ENCODE peak calls at places on chromosomes 1 and 21, in five cellular contexts. One of them, this sample, is unnamed.

GRCh38 chr1:37362569-37362968 is 111.8 kb upstream of the ZC3H12A start:
- DNase-seq in RWPE1: no peak
- DNase-seq in astrocyte of the cerebellum: no peak
- DNase-seq in epithelial cell of proximal tubule: no peak
- DNase-seq in brain microvascular endothelial cell: no peak
- DNase-seq in this sample: no peak

GRCh38 chr1:186782791-186783190 is 46.0 kb upstream of the PLA2G4A start:
- DNase-seq in RWPE1: no peak
- DNase-seq in astrocyte of the cerebellum: no peak
- DNase-seq in epithelial cell of proximal tubule: no peak
- DNase-seq in brain microvascular endothelial cell: peak; percentile 68
- DNase-seq in this sample: no peak

GRCh38 chr1:159171688-159172501 is 480 bp downstream of the CADM3 start:
- DNase-seq in RWPE1: peak; percentile 13
- DNase-seq in astrocyte of the cerebellum: no peak
- DNase-seq in epithelial cell of proximal tubule: no peak
- DNase-seq in brain microvascular endothelial cell: no peak
- DNase-seq in this sample: no peak

GRCh38 chr1:214002060-214002459 is 14.3 kb downstream of the PROX1 start:
- DNase-seq in RWPE1: no peak
- DNase-seq in astrocyte of the cerebellum: no peak
- DNase-seq in epithelial cell of proximal tubule: no peak
- DNase-seq in brain microvascular endothelial cell: no peak
- DNase-seq in this sample: no peak

GRCh38 chr21:42012763-42013329 is 2.7 kb upstream of the ZBTB21 start:
- DNase-seq in RWPE1: no peak
- DNase-seq in astrocyte of the cerebellum: no peak
- DNase-seq in epithelial cell of proximal tubule: no peak
- DNase-seq in brain microvascular endothelial cell: no peak
- DNase-seq in this sample: no peak

GRCh38 chr1:203289982-203290260 is 15.4 kb upstream of the BTG2 start:
- DNase-seq in RWPE1: no peak
- DNase-seq in astrocyte of the cerebellum: no peak
- DNase-seq in epithelial cell of proximal tubule: no peak
- DNase-seq in brain microvascular endothelial cell: no peak
- DNase-seq in this sample: no peak

GRCh38 chr21:46411691-46412090 is 47.0 kb upstream of the DIP2A start:
- DNase-seq in RWPE1: no peak
- DNase-seq in astrocyte of the cerebellum: no peak
- DNase-seq in epithelial cell of proximal tubule: no peak
- DNase-seq in brain microvascular endothelial cell: no peak
- DNase-seq in this sample: peak; percentile 71

GRCh38 chr1:167457936-167458584 is 60.3 kb downstream of the CD247 start:
- DNase-seq in RWPE1: no peak
- DNase-seq in astrocyte of the cerebellum: no peak
- DNase-seq in epithelial cell of proximal tubule: no peak
- DNase-seq in brain microvascular endothelial cell: no peak
- DNase-seq in this sample: no peak

GRCh38 chr1:183726825-183727224 is 73.7 kb upstream of the APOBEC4 start:
- DNase-seq in RWPE1: no peak
- DNase-seq in astrocyte of the cerebellum: no peak
- DNase-seq in epithelial cell of proximal tubule: no peak
- DNase-seq in brain microvascular endothelial cell: no peak
- DNase-seq in this sample: no peak

GRCh38 chr1:157077394-157077793 is 22.2 kb downstream of the ETV3L start:
- DNase-seq in RWPE1: no peak
- DNase-seq in astrocyte of the cerebellum: no peak
- DNase-seq in epithelial cell of proximal tubule: no peak
- DNase-seq in brain microvascular endothelial cell: no peak
- DNase-seq in this sample: no peak

GRCh38 chr1:41742219-41742618 is 176.5 kb downstream of the HIVEP3 start:
- DNase-seq in RWPE1: peak; percentile 30
- DNase-seq in astrocyte of the cerebellum: peak; percentile 33
- DNase-seq in epithelial cell of proximal tubule: no peak
- DNase-seq in brain microvascular endothelial cell: peak; percentile 81
- DNase-seq in this sample: no peak

GRCh38 chr1:201781447-201781846 is 47.5 kb upstream of the IPO9 start:
- DNase-seq in RWPE1: no peak
- DNase-seq in astrocyte of the cerebellum: no peak
- DNase-seq in epithelial cell of proximal tubule: no peak
- DNase-seq in brain microvascular endothelial cell: no peak
- DNase-seq in this sample: no peak

GRCh38 chr1:44808063-44808937 is at the start of gene BTBD19:
- DNase-seq in RWPE1: no peak
- DNase-seq in astrocyte of the cerebellum: peak; percentile 85
- DNase-seq in epithelial cell of proximal tubule: no peak
- DNase-seq in brain microvascular endothelial cell: peak; percentile 88
- DNase-seq in this sample: peak; percentile 96

GRCh38 chr1:220290163-220290761 is 18.0 kb upstream of the RAB3GAP2 start:
- DNase-seq in RWPE1: no peak
- DNase-seq in astrocyte of the cerebellum: no peak
- DNase-seq in epithelial cell of proximal tubule: no peak
- DNase-seq in brain microvascular endothelial cell: no peak
- DNase-seq in this sample: no peak

GRCh38 chr1:48853006-48853405 is 76.3 kb upstream of the BEND5 start:
- DNase-seq in RWPE1: peak; percentile 39
- DNase-seq in astrocyte of the cerebellum: peak; percentile 76
- DNase-seq in epithelial cell of proximal tubule: peak; percentile 43
- DNase-seq in brain microvascular endothelial cell: peak; percentile 34
- DNase-seq in this sample: no peak

GRCh38 chr1:197096137-197096536 is 29.1 kb upstream of the F13B start:
- DNase-seq in RWPE1: no peak
- DNase-seq in astrocyte of the cerebellum: no peak
- DNase-seq in epithelial cell of proximal tubule: no peak
- DNase-seq in brain microvascular endothelial cell: no peak
- DNase-seq in this sample: no peak

GRCh38 chr1:92792340-92792782 is 7.5 kb upstream of the EVI5 start:
- DNase-seq in RWPE1: peak; percentile 11
- DNase-seq in astrocyte of the cerebellum: no peak
- DNase-seq in epithelial cell of proximal tubule: no peak
- DNase-seq in brain microvascular endothelial cell: no peak
- DNase-seq in this sample: no peak

GRCh38 chr1:22639286-22639685 is 2.9 kb downstream of the C1QA start:
- DNase-seq in RWPE1: no peak
- DNase-seq in astrocyte of the cerebellum: no peak
- DNase-seq in epithelial cell of proximal tubule: no peak
- DNase-seq in brain microvascular endothelial cell: peak; percentile 52
- DNase-seq in this sample: no peak
- TF ChIP-seq CTCF in RWPE1: no peak
- TF ChIP-seq CTCF in astrocyte of the cerebellum: no peak
- TF ChIP-seq CTCF in epithelial cell of proximal tubule: peak; percentile 13
- TF ChIP-seq CTCF in brain microvascular endothelial cell: peak; percentile 45
- TF ChIP-seq CTCF in this sample: peak; percentile 49

GRCh38 chr1:9455487-9456237 is 83.6 kb upstream of the SLC25A33 start:
- DNase-seq in RWPE1: peak; percentile 35
- DNase-seq in astrocyte of the cerebellum: peak; percentile 35
- DNase-seq in epithelial cell of proximal tubule: no peak
- DNase-seq in brain microvascular endothelial cell: peak; percentile 52
- DNase-seq in this sample: no peak

GRCh38 chr1:9454494-9455066 is 84.7 kb upstream of the SLC25A33 start:
- DNase-seq in RWPE1: no peak
- DNase-seq in astrocyte of the cerebellum: no peak
- DNase-seq in epithelial cell of proximal tubule: no peak
- DNase-seq in brain microvascular endothelial cell: no peak
- DNase-seq in this sample: no peak

GRCh38 chr1:9465640-9466039 is 73.6 kb upstream of the SLC25A33 start:
- DNase-seq in RWPE1: no peak
- DNase-seq in astrocyte of the cerebellum: no peak
- DNase-seq in epithelial cell of proximal tubule: no peak
- DNase-seq in brain microvascular endothelial cell: no peak
- DNase-seq in this sample: no peak

GRCh38 chr1:9456833-9457232 is 82.4 kb upstream of the SLC25A33 start:
- DNase-seq in RWPE1: no peak
- DNase-seq in astrocyte of the cerebellum: no peak
- DNase-seq in epithelial cell of proximal tubule: no peak
- DNase-seq in brain microvascular endothelial cell: no peak
- DNase-seq in this sample: no peak

GRCh38 chr1:9459784-9460407 is 79.4 kb upstream of the SLC25A33 start:
- DNase-seq in RWPE1: no peak
- DNase-seq in astrocyte of the cerebellum: no peak
- DNase-seq in epithelial cell of proximal tubule: no peak
- DNase-seq in brain microvascular endothelial cell: no peak
- DNase-seq in this sample: no peak
- TF ChIP-seq CTCF in RWPE1: no peak
- TF ChIP-seq CTCF in astrocyte of the cerebellum: no peak
- TF ChIP-seq CTCF in epithelial cell of proximal tubule: no peak
- TF ChIP-seq CTCF in brain microvascular endothelial cell: no peak
- TF ChIP-seq CTCF in this sample: no peak

GRCh38 chr1:116260621-116261020 is 112.4 kb upstream of the ATP1A1 start:
- DNase-seq in RWPE1: no peak
- DNase-seq in astrocyte of the cerebellum: no peak
- DNase-seq in epithelial cell of proximal tubule: no peak
- DNase-seq in brain microvascular endothelial cell: no peak
- DNase-seq in this sample: no peak

GRCh38 chr1:116260096-116260495 is 112.9 kb upstream of the ATP1A1 start:
- DNase-seq in RWPE1: no peak
- DNase-seq in astrocyte of the cerebellum: no peak
- DNase-seq in epithelial cell of proximal tubule: no peak
- DNase-seq in brain microvascular endothelial cell: no peak
- DNase-seq in this sample: no peak

GRCh38 chr1:116262995-116263385 is 110.1 kb upstream of the ATP1A1 start:
- DNase-seq in RWPE1: no peak
- DNase-seq in astrocyte of the cerebellum: no peak
- DNase-seq in epithelial cell of proximal tubule: no peak
- DNase-seq in brain microvascular endothelial cell: no peak
- DNase-seq in this sample: no peak

GRCh38 chr1:116261227-116261626 is 111.8 kb upstream of the ATP1A1 start:
- DNase-seq in RWPE1: no peak
- DNase-seq in astrocyte of the cerebellum: no peak
- DNase-seq in epithelial cell of proximal tubule: no peak
- DNase-seq in brain microvascular endothelial cell: no peak
- DNase-seq in this sample: no peak

GRCh38 chr1:116262207-116262994 is 110.6 kb upstream of the ATP1A1 start:
- DNase-seq in RWPE1: no peak
- DNase-seq in astrocyte of the cerebellum: no peak
- DNase-seq in epithelial cell of proximal tubule: no peak
- DNase-seq in brain microvascular endothelial cell: no peak
- DNase-seq in this sample: no peak
- TF ChIP-seq CTCF in RWPE1: no peak
- TF ChIP-seq CTCF in astrocyte of the cerebellum: no peak
- TF ChIP-seq CTCF in epithelial cell of proximal tubule: no peak
- TF ChIP-seq CTCF in brain microvascular endothelial cell: no peak
- TF ChIP-seq CTCF in this sample: no peak

GRCh38 chr21:28521932-28522826 is 470.5 kb downstream of the LTN1 start:
- DNase-seq in RWPE1: no peak
- DNase-seq in astrocyte of the cerebellum: peak; percentile 24
- DNase-seq in epithelial cell of proximal tubule: peak; percentile 6
- DNase-seq in brain microvascular endothelial cell: peak; percentile 47
- DNase-seq in this sample: no peak
- TF ChIP-seq CTCF in RWPE1: no peak
- TF ChIP-seq CTCF in astrocyte of the cerebellum: peak; percentile 52
- TF ChIP-seq CTCF in epithelial cell of proximal tubule: peak; percentile 70
- TF ChIP-seq CTCF in brain microvascular endothelial cell: peak; percentile 75
- TF ChIP-seq CTCF in this sample: peak; percentile 76

DNA sequence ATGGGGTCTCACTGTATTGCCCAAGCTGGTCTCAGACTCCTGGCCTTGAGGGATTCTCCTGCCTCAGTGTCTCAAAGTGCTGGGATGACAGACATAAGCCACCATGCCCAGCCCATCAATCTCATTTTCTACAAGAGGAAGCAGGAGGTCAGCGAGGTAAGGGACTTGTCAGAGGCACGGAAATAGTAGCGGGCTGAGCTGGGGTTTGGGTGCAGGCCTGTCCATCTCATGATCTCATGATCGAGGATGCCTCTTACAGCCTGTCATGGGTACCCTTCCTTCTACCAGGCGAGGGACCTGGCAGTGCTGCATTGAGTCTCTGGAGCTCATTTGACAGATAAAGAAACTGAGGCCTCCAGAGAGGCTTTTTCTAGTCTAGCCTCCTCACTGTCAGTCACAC is 28.5 kb upstream of the SCCPDH start:
- DNase-seq in RWPE1: no peak
- DNase-seq in astrocyte of the cerebellum: no peak
- DNase-seq in epithelial cell of proximal tubule: no peak
- DNase-seq in brain microvascular endothelial cell: no peak
- DNase-seq in this sample: no peak
- TF ChIP-seq CTCF in RWPE1: no peak
- TF ChIP-seq CTCF in astrocyte of the cerebellum: no peak
- TF ChIP-seq CTCF in epithelial cell of proximal tubule: no peak
- TF ChIP-seq CTCF in brain microvascular endothelial cell: no peak
- TF ChIP-seq CTCF in this sample: no peak

DNA sequence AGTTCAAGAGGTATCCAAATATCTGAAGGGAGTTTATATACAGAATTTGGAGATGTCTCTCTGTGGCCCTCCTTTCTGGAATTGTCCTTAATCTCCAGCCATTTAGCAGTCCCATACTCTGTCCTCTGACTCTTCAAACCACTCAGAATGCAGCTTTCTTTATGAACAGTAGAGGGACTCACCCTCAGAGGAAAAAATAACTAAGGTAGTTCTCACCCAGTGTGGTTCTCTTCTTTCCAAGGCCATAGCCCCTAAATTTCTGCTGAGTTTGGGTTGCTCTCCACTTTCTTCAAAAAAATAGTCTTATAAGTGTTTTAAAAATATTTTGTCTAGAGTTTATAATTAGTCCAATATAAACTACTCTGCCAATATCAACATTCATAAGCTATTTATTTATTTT is 369.7 kb downstream of the MATN1 start:
- DNase-seq in RWPE1: peak; percentile 18
- DNase-seq in astrocyte of the cerebellum: no peak
- DNase-seq in epithelial cell of proximal tubule: no peak
- DNase-seq in brain microvascular endothelial cell: no peak
- DNase-seq in this sample: no peak
- TF ChIP-seq CTCF in RWPE1: no peak
- TF ChIP-seq CTCF in astrocyte of the cerebellum: peak; percentile 49
- TF ChIP-seq CTCF in epithelial cell of proximal tubule: peak; percentile 55
- TF ChIP-seq CTCF in brain microvascular endothelial cell: peak; percentile 43
- TF ChIP-seq CTCF in this sample: peak; percentile 50

DNA sequence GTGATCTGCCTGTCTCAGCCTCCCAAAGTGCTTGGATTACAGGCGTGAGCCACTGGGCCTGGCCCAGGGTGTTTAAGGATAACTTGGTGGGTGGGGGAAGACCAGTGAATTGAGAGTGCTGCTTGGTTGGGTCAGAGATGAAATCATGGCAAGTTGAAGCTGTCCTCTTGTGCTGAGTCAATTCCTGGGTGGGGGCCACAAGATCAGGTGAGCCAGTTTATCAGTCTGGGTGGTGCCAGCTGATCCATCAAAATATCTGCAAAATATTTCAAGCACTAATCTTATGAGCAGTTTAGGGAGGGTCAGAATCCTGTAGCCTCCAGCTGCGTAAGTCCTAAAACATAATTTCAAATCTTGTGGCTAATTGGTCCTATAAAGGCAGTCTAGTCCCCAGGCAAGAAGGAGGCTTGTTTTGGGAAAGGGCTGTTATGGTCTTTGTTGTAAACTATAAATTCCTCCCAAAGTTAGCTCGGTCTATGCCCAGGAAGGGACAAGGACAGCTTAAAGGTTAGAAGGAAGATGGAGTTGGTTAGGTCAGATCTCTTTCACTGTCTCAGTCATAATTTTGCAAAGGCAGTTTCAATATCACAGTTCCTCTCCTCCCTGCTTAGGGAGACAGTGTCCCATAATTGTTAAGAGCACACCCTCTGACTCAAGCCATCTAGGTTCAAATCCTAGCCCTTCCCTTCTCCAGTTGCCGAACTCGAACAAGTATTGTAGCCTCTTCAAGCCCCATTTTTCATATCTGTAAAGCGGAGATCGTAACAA is 66.8 kb upstream of the BACH1 start:
- DNase-seq in RWPE1: no peak
- DNase-seq in astrocyte of the cerebellum: no peak
- DNase-seq in epithelial cell of proximal tubule: no peak
- DNase-seq in brain microvascular endothelial cell: no peak
- DNase-seq in this sample: no peak
- TF ChIP-seq CTCF in RWPE1: no peak
- TF ChIP-seq CTCF in astrocyte of the cerebellum: no peak
- TF ChIP-seq CTCF in epithelial cell of proximal tubule: no peak
- TF ChIP-seq CTCF in brain microvascular endothelial cell: no peak
- TF ChIP-seq CTCF in this sample: no peak